ENCODE peak calls at places on chromosomes 4 and X, in nine cellular contexts. Y is IMR-90, R is psoas muscle, E is cardiac muscle cell, D is breast epithelium, X is endodermal cell, B is left ventricle myocardium inferior, O is MM.1S, A is SK-N-SH. M is an unnamed sample.

GRCh38 chr4:73281982-73282381 is 23.4 kb upstream of the ANKRD17 start:
- DNase-seq in Y (no peak), R (no peak), E (no peak), D (no peak), X (no peak), B (no peak), O (no peak), A (no peak), M (no peak)

GRCh38 chr4:75821966-75822365 is 80.3 kb downstream of the PPEF2 start:
- DNase-seq in Y (peak; percentile 65), R (no peak), E (no peak), D (no peak), X (no peak), B (no peak), O (no peak), A (no peak), M (no peak)

GRCh38 chr4:959338-960139 is 13.8 kb downstream of the DGKQ start:
- DNase-seq in Y (no peak), R (peak; percentile 34), E (no peak), D (no peak), X (no peak), B (no peak), O (no peak), A (peak; percentile 27), M (no peak)

GRCh38 chr4:26787461-26788340 is 72.9 kb upstream of the STIM2 start:
- DNase-seq in Y (peak; percentile 76), R (peak; percentile 78), E (peak; percentile 7), D (no peak), X (peak; percentile 90), B (peak; percentile 31), O (no peak), A (no peak), M (peak; percentile 79)

GRCh38 chrX:153582896-153583295 is 16.0 kb downstream of the CCNQ start:
- DNase-seq in Y (peak; percentile 37), R (no peak), E (no peak), D (peak; percentile 23), X (no peak), B (peak; percentile 24), O (peak; percentile 28), A (peak; percentile 65), M (peak; percentile 66)

GRCh38 chrX:41002021-41002420 is 83.2 kb upstream of the USP9X start:
- DNase-seq in Y (no peak), R (no peak), E (no peak), D (no peak), X (no peak), B (no peak), O (no peak), A (no peak), M (no peak)

GRCh38 chr4:118954246-118954645 is 65.6 kb downstream of the SYNPO2 start:
- DNase-seq in Y (peak; percentile 42), R (no peak), E (no peak), D (no peak), X (no peak), B (no peak), O (no peak), A (no peak), M (no peak)

GRCh38 chrX:13013353-13014110 is 30.9 kb downstream of the FAM9C start:
- DNase-seq in Y (no peak), R (no peak), E (no peak), D (no peak), X (no peak), B (no peak), O (no peak), A (no peak), M (no peak)

GRCh38 chrX:148380614-148381561 is 119.5 kb upstream of the AFF2 start:
- DNase-seq in Y (no peak), R (no peak), E (no peak), D (no peak), X (no peak), B (no peak), O (peak; percentile 94), A (no peak), M (no peak)

GRCh38 chr4:48380583-48381167 is 39.3 kb downstream of the SLAIN2 start:
- DNase-seq in Y (no peak), R (no peak), E (no peak), D (no peak), X (no peak), B (no peak), O (no peak), A (no peak), M (no peak)

GRCh38 chrX:49291615-49292337 is 11.7 kb upstream of the GAGE10 start:
- DNase-seq in Y (peak; percentile 45), R (peak; percentile 69), E (peak; percentile 61), D (no peak), X (peak; percentile 92), B (peak; percentile 35), O (peak; percentile 15), A (peak; percentile 60), M (peak; percentile 60)

GRCh38 chr4:7963691-7964090 is 24.0 kb upstream of the AFAP1 start:
- DNase-seq in Y (no peak), R (peak; percentile 55), E (no peak), D (no peak), X (no peak), B (no peak), O (no peak), A (no peak), M (no peak)

GRCh38 chrX:9895225-9895912 is 71.8 kb upstream of the CLDN34 start:
- DNase-seq in Y (no peak), R (no peak), E (no peak), D (no peak), X (no peak), B (no peak), O (no peak), A (no peak), M (no peak)

GRCh38 chr4:40820101-40820500 is 70.3 kb downstream of the NSUN7 start:
- DNase-seq in Y (no peak), R (no peak), E (no peak), D (no peak), X (no peak), B (no peak), O (no peak), A (no peak), M (no peak)

GRCh38 chr4:176837176-176837915 is 44.6 kb upstream of the VEGFC start:
- DNase-seq in Y (no peak), R (no peak), E (no peak), D (no peak), X (no peak), B (no peak), O (no peak), A (no peak), M (no peak)

GRCh38 chrX:73683236-73683859 is 120.4 kb downstream of the CHIC1 start:
- DNase-seq in Y (no peak), R (no peak), E (no peak), D (no peak), X (no peak), B (no peak), O (no peak), A (no peak), M (no peak)

GRCh38 chr4:108828620-108829019 is 65.8 kb upstream of the ETNPPL start:
- DNase-seq in Y (no peak), R (no peak), E (peak; percentile 72), D (no peak), X (no peak), B (no peak), O (no peak), A (no peak), M (no peak)

GRCh38 chr4:151563194-151563593 is 154.2 kb downstream of the FHIP1A start:
- DNase-seq in Y (no peak), R (no peak), E (no peak), D (no peak), X (no peak), B (no peak), O (no peak), A (no peak), M (no peak)

GRCh38 chr4:152886201-152886600 is 49.9 kb upstream of the FHDC1 start:
- DNase-seq in Y (no peak), R (no peak), E (no peak), D (no peak), X (no peak), B (no peak), O (no peak), A (no peak), M (no peak)
- H3K4me1 ChIP-seq in Y (no peaks in the 10 kb centered on the region), R (no peaks in the 10 kb centered on the region), E (no peaks in the 10 kb centered on the region), D (no peaks in the 10 kb centered on the region), X (no peaks in the 10 kb centered on the region), B (no peaks in the 10 kb centered on the region), O (no peaks in the 10 kb centered on the region), A (no peaks in the 10 kb centered on the region), M (no peaks in the 10 kb centered on the region)

DNA sequence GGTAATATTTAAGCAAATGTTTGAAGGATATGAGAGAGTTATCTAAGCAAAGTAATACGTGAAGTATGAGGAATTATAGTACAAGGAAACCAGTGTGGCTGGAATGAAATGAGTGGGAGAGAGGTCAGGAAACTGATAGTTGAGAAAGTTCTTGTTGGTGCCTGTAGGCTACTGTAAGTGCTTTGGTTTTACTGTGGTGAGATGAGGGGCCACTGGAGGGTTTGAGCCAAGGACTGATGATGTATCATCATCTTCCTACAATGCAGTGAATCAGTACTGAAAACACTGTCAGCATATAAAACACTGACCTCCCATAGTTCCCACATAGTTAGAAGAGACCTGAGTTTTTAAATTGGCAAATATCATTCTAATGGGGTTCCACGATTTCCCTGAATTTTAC is 367.5 kb upstream of the CTSO start:
- DNase-seq in Y (peak; percentile 94), R (no peak), E (no peak), D (no peak), X (no peak), B (no peak), O (no peak), A (no peak), M (no peak)
- TF ChIP-seq CTCF in Y (no peak), R (no peak), E (no peak), D (no peak), X (no peak), B (no peak), O (no peak), A (no peak), M (no peak)

DNA sequence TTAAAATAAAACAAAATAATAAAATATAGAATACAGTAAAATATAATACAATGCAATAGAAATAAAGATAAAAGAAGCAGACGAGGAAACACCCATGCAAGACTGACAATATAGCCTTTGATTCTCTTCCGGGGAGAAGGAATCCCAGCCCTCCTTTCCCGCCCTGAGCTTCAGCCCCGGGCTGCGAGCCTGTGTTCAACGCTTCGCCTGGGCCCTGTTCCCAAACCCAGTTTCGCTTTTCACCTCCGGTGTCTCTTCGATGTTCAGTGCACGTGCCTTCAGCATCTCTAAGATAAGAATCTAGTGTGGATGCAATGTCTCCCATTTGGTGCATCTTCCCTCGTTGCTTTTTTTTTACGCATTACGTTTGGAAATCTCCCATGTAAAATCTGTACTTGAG is 38.4 kb upstream of the ARSD start:
- DNase-seq in Y (no peak), R (no peak), E (no peak), D (no peak), X (no peak), B (no peak), O (no peak), A (no peak), M (no peak)
- H3K4me3 ChIP-seq in Y (no peak overlapping the region), R (peak overlapping the region; percentile 15), E (no peak overlapping the region), D (peak overlapping the region; percentile 32), X (no peak overlapping the region), B (peak overlapping the region; percentile 41), O (no peak overlapping the region), A (peak overlapping the region; percentile 50), M (no peak overlapping the region)

GRCh38 chrX:101370888-101371504 is 15.0 kb downstream of the BTK start:
- DNase-seq in Y (no peak), R (no peak), E (no peak), D (no peak), X (no peak), B (no peak), O (peak; percentile 21), A (no peak), M (no peak)

GRCh38 chrX:101368800-101369199 is 17.2 kb downstream of the BTK start:
- DNase-seq in Y (no peak), R (no peak), E (no peak), D (no peak), X (no peak), B (no peak), O (no peak), A (no peak), M (no peak)

GRCh38 chrX:101369687-101370086 is 16.3 kb downstream of the BTK start:
- DNase-seq in Y (no peak), R (no peak), E (no peak), D (no peak), X (no peak), B (no peak), O (no peak), A (no peak), M (no peak)
- H3K4me1 ChIP-seq in Y (no peaks in the 10 kb centered on the region), R (no peaks in the 10 kb centered on the region), E (no peaks in the 10 kb centered on the region), D (no peaks in the 10 kb centered on the region), X (no peaks in the 10 kb centered on the region), B (no peaks in the 10 kb centered on the region), O (peaks cover 14% of the 10 kb centered on the region), A (no peaks in the 10 kb centered on the region), M (no peaks in the 10 kb centered on the region)